ENCODE peak calls at places on chromosomes 7 and 10, in nine cellular contexts. W is tibial nerve; E is kidney; T is K562; C is tibial artery; X is RWPE2; P is psoas muscle; N is stomach; I is CD8-positive, alpha-beta T cell. Q is an unnamed sample.
A peak's percentile ranks its signal among the peaks of the same experiment; 100 is the strongest.

GRCh38 chr7:41156268-41156667 is 546.6 kb downstream of the INHBA start:
- DNase-seq in W (no peak), X (no peak), N (no peak), E (no peak), P (no peak), C (no peak), T (no peak), I (no peak), Q (no peak)

GRCh38 chr10:3235395-3235794 is 62.8 kb upstream of the PITRM1 start:
- DNase-seq in T (no peak), C (no peak), E (no peak), X (no peak), N (no peak), I (no peak), W (no peak), P (no peak), Q (no peak)

GRCh38 chr10:100881552-100882250 is 31.1 kb upstream of the SLF2 start:
- DNase-seq in C (no peak), P (no peak), X (no peak), E (no peak), W (no peak), I (no peak), T (no peak), N (no peak), Q (peak; percentile 28)

GRCh38 chr7:27182285-27182827 is 2.7 kb downstream of the HOXA11 start:
- DNase-seq in P (no peak), W (no peak), C (peak; percentile 51), E (peak; percentile 68), N (peak; percentile 5), I (no peak), T (no peak), X (peak; percentile 45), Q (no peak)

GRCh38 chr10:75655791-75656451 is 224.5 kb downstream of the LRMDA start:
- DNase-seq in X (no peak), T (no peak), W (no peak), C (no peak), I (no peak), P (no peak), E (no peak), N (no peak), Q (no peak)

GRCh38 chr10:109062371-109062770 is 860.9 kb downstream of the XPNPEP1 start:
- DNase-seq in X (no peak), C (no peak), N (no peak), T (no peak), I (no peak), W (no peak), E (no peak), P (no peak), Q (peak; percentile 20)

GRCh38 chr10:35555962-35556930 is 48.9 kb upstream of the GJD4 start:
- DNase-seq in C (no peak), N (no peak), P (no peak), W (no peak), X (no peak), E (no peak), T (no peak), I (no peak), Q (no peak)

GRCh38 chr7:128406147-128406985 is 3.4 kb downstream of the IMPDH1 start:
- DNase-seq in T (no peak), N (no peak), I (no peak), X (no peak), W (no peak), E (no peak), P (no peak), C (no peak), Q (no peak)

GRCh38 chr7:155743197-155743596 is 69.1 kb downstream of the SHH start:
- DNase-seq in N (no peak), T (no peak), E (no peak), C (no peak), I (no peak), W (no peak), P (no peak), X (no peak), Q (no peak)

GRCh38 chr7:155738652-155739537 is 73.4 kb downstream of the SHH start:
- DNase-seq in E (peak; percentile 84), T (no peak), C (peak; percentile 75), P (peak; percentile 73), X (no peak), N (peak; percentile 82), I (peak; percentile 41), W (peak; percentile 72), Q (peak; percentile 81)

GRCh38 chr7:155741805-155742204 is 70.5 kb downstream of the SHH start:
- DNase-seq in N (peak; percentile 46), P (no peak), W (no peak), X (no peak), C (no peak), T (no peak), I (no peak), E (peak; percentile 73), Q (no peak)

GRCh38 chr7:155739538-155740140 is 72.6 kb downstream of the SHH start:
- DNase-seq in E (peak; percentile 61), P (no peak), T (no peak), I (no peak), N (no peak), X (no peak), W (no peak), C (no peak), Q (no peak)

GRCh38 chr7:155741061-155741460 is 71.2 kb downstream of the SHH start:
- DNase-seq in N (no peak), W (no peak), T (no peak), I (no peak), E (no peak), X (no peak), P (no peak), C (no peak), Q (no peak)
- H3K4me1 ChIP-seq in N (peaks cover 2% of the 10 kb centered on the region), W (no peaks in the 10 kb centered on the region), T (no peaks in the 10 kb centered on the region), I (peaks cover 25% of the 10 kb centered on the region), E (no peaks in the 10 kb centered on the region), X (no peaks in the 10 kb centered on the region), P (peaks cover 3% of the 10 kb centered on the region), C (no peaks in the 10 kb centered on the region), Q (no peaks in the 10 kb centered on the region)

GRCh38 chr7:55085511-55086412 is 66.9 kb downstream of the EGFR start:
- DNase-seq in P (no peak), W (no peak), N (no peak), E (no peak), C (no peak), T (no peak), I (no peak), X (no peak), Q (no peak)

GRCh38 chr7:55087521-55087961 is 68.7 kb downstream of the EGFR start:
- DNase-seq in P (no peak), X (no peak), E (no peak), I (no peak), W (no peak), T (no peak), C (no peak), N (no peak), Q (no peak)

GRCh38 chr7:55084307-55084706 is 65.5 kb downstream of the EGFR start:
- DNase-seq in E (no peak), P (no peak), T (no peak), X (no peak), N (no peak), W (no peak), I (no peak), C (no peak), Q (no peak)

GRCh38 chr7:55083206-55083605 is 64.4 kb downstream of the EGFR start:
- DNase-seq in X (no peak), T (no peak), N (no peak), I (no peak), P (no peak), C (no peak), W (no peak), E (no peak), Q (no peak)

DNA sequence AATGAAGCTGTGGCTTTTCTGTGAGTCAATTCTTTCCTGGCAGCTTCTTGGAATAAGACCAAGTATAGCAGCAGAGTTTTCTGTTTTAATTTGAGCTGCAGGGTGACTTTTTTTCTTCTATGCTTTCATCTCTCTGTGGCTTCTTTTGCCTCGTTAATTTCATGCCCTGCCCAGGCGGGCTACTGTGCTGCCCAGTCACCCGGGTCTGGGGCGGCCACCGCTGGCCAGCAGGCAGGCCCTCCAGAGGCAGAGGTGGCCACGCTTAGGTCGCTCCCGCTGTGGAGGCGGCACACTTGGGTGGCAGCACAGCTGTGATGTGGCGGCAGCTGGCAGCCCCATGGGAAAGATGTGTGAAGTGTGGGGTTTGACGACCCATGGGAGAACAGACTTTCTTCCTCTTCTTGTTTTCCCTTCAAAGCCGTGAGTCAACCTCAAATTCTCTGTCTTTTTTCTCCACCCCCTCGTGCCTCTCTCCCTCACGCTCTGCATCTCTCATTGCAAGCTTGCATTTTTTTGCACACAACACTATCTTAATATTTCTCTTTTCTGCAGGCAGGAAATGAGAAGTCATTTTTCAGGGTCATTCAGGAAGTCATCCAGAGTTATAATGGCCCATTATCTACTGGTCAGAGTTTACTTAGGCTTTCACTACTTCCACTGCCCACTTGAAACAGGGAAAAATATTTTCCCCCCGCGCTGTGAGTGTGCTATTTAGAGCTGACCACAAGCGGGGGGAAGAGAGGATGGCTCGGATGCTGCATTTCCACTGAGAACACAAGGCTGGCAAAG is 67.8 kb downstream of the EGFR start:
- DNase-seq in C (no peak), I (no peak), T (no peak), N (no peak), W (no peak), P (no peak), E (peak; percentile 92), X (no peak), Q (peak; percentile 36)
- TF ChIP-seq CTCF in C (no peak), I (no peak), T (no peak), N (no peak), W (no peak), P (no peak), E (no peak), X (no peak), Q (no peak)

DNA sequence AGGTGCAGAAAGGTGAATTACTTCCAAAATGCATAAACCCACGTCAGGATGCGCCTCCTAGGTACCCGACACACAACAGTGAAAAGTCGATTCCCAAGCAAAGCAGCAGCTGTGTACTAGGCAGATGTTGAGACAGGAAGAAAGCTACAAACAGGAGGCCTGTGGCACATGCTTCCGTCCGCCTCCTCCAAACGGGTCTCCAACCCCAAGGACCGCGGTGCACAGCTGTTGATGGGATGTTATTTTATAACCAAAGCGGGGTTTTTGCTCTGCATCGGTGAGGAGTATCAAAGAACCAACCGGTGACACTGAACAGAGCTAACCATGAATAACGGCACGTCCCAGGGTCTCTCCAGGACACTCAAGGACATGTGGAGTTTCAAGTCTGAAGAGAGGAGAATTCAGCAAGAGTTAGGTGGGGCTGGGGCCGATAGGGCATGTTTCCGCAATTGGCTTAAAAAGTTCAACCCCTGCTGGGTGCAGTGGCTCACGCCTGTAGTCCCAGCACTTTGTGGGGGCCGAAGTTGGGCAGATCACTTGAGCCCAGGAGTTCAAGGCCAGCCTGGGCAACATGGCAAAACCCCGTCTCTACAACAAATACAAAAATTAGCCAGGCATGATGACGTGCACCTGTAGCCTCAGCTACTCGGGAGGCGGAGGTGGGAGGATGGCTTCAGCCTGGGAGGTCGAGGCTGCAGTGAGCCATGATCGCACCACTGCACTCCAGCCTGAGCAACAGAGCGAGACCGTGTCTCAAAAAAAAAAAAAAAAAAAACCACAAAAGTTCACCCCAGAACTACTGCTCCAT is 108.0 kb downstream of the SMURF1 start:
- DNase-seq in N (no peak), W (no peak), X (no peak), I (no peak), T (no peak), P (no peak), C (peak; percentile 62), E (no peak), Q (no peak)
- H3K36me3 ChIP-seq in N (peaks cover 99% of the 10 kb centered on the region), W (peaks cover 10% of the 10 kb centered on the region), X (peaks cover 93% of the 10 kb centered on the region), I (peaks cover 60% of the 10 kb centered on the region), T (peaks cover 95% of the 10 kb centered on the region), P (peaks cover 99% of the 10 kb centered on the region), C (peaks cover 84% of the 10 kb centered on the region), E (peaks cover 39% of the 10 kb centered on the region), Q (peaks cover 79% of the 10 kb centered on the region)

GRCh38 chr10:95312986-95313495 is 22.2 kb upstream of the PDLIM1 start:
- DNase-seq in P (no peak), I (no peak), C (no peak), W (no peak), E (no peak), X (no peak), T (no peak), N (no peak), Q (no peak)

GRCh38 chr10:95319239-95319638 is 28.4 kb upstream of the PDLIM1 start:
- DNase-seq in I (no peak), E (no peak), N (no peak), C (no peak), X (no peak), T (no peak), W (no peak), P (no peak), Q (no peak)

GRCh38 chr10:95314519-95314918 is 23.7 kb upstream of the PDLIM1 start:
- DNase-seq in T (no peak), C (no peak), E (no peak), I (no peak), N (no peak), X (no peak), P (no peak), W (no peak), Q (no peak)

GRCh38 chr10:95312264-95312663 is 21.5 kb upstream of the PDLIM1 start:
- DNase-seq in W (no peak), X (no peak), C (no peak), E (no peak), P (no peak), T (no peak), I (no peak), N (peak; percentile 75), Q (no peak)

DNA sequence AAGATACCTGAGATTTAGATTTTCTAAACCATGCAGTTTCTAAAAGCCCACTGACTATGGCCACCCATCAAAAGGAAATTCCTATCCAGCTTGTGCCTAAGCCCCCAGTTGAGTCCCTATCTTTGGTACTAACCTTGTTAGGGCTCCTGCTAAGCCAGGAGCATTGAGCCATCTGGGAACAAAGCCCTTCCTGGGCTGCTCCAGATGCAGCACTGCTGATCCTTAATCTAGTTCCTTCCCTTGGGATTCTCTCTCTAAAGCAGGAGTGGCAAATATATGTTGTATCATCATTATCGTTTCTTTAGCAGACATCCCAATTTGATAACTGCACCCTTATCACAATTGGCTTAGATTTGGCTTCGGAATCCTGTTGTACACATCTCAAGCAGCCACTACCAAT is 24.7 kb upstream of the PDLIM1 start:
- DNase-seq in X (no peak), E (no peak), W (no peak), C (no peak), T (no peak), I (no peak), N (no peak), P (no peak), Q (no peak)
- H3K4me1 ChIP-seq in X (no peaks in the 10 kb centered on the region), E (no peaks in the 10 kb centered on the region), W (peaks cover 4% of the 10 kb centered on the region), C (peaks cover 64% of the 10 kb centered on the region), T (no peaks in the 10 kb centered on the region), I (no peaks in the 10 kb centered on the region), N (peaks cover 53% of the 10 kb centered on the region), P (peaks cover 20% of the 10 kb centered on the region), Q (no peaks in the 10 kb centered on the region)